ENCODE peak calls at places on chromosomes 2 and 18, in nine cellular contexts. X, G, F, A, I, S, T, Y and C are unnamed samples.

GRCh38 chr2:134819334-134819733 is 19.1 kb upstream of the ACMSD start:
- DNase-seq in I (no peak), T (no peak), A (no peak), S (peak), X (peak), F (no peak), Y (no peak), G (peak), C (no peak)

GRCh38 chr2:20074001-20074648 is 22.7 kb upstream of the LAPTM4A start:
- DNase-seq in X (peak), T (no peak), F (peak), S (no peak), G (no peak), A (no peak), I (no peak), Y (peak), C (no peak)

GRCh38 chr18:59616501-59616900 is 80.7 kb downstream of the CCBE1 start:
- DNase-seq in Y (no peak), T (no peak), G (no peak), A (no peak), I (no peak), S (no peak), X (no peak), F (no peak), C (no peak)

GRCh38 chr18:37409870-37410269 is 155.7 kb downstream of the CELF4 start:
- DNase-seq in S (no peak), A (no peak), I (no peak), Y (peak), G (peak), X (peak), T (no peak), F (no peak), C (no peak)

GRCh38 chr2:241223211-241224067 is 35.0 kb downstream of the ANO7 start:
- DNase-seq in T (peak), A (peak), S (no peak), Y (peak), I (no peak), X (no peak), G (no peak), F (no peak), C (no peak)

GRCh38 chr2:85853499-85854165 is 35.2 kb downstream of the ST3GAL5 start:
- DNase-seq in S (no peak), T (no peak), F (no peak), A (no peak), X (no peak), I (no peak), G (no peak), Y (no peak), C (no peak)

GRCh38 chr2:220106065-220106464 is 478.6 kb downstream of the SLC4A3 start:
- DNase-seq in Y (no peak), G (no peak), A (no peak), I (no peak), T (no peak), S (no peak), X (no peak), F (no peak), C (no peak)

GRCh38 chr2:1741851-1742250 is 2.5 kb downstream of the PXDN start:
- DNase-seq in A (no peak), G (no peak), S (no peak), T (peak), F (no peak), Y (no peak), I (no peak), X (no peak), C (no peak)

GRCh38 chr2:172710584-172711024 is 25.0 kb upstream of the RAPGEF4 start:
- DNase-seq in I (no peak), F (no peak), A (no peak), G (peak), X (peak), Y (no peak), T (no peak), S (peak), C (peak)

GRCh38 chr2:177164584-177165052 is 48.0 kb upstream of the HNRNPA3 start:
- DNase-seq in A (peak), Y (peak), G (peak), T (peak), F (peak), S (peak), I (peak), X (peak), C (no peak)

GRCh38 chr2:172215172-172215935 is 112.7 kb upstream of the DLX2 start:
- DNase-seq in S (no peak), Y (no peak), T (no peak), G (no peak), F (no peak), X (no peak), I (no peak), A (no peak), C (no peak)

GRCh38 chr2:203648273-203648672 is 58.2 kb upstream of the CD28 start:
- DNase-seq in A (no peak), F (no peak), G (peak), I (no peak), S (peak), Y (no peak), X (no peak), T (no peak), C (no peak)

GRCh38 chr2:164061129-164061746 is 325.4 kb upstream of the FIGN start:
- DNase-seq in X (peak), T (no peak), F (no peak), G (peak), A (no peak), I (no peak), Y (peak), S (peak), C (no peak)

GRCh38 chr2:63842149-63843061 is 709 bp downstream of the UGP2 start:
- DNase-seq in Y (peak), A (no peak), F (peak), G (peak), T (no peak), X (no peak), I (peak), S (peak), C (peak)

GRCh38 chr18:41324934-41325333 is 630.1 kb upstream of the PIK3C3 start:
- DNase-seq in T (no peak), S (no peak), I (no peak), F (no peak), X (no peak), Y (no peak), A (no peak), G (peak), C (no peak)

GRCh38 chr2:53437371-53437770 is 330.2 kb upstream of the CHAC2 start:
- DNase-seq in Y (no peak), I (no peak), A (no peak), X (no peak), S (no peak), T (no peak), F (no peak), G (peak), C (no peak)

GRCh38 chr2:156907806-156908205 is 349.7 kb upstream of the GALNT5 start:
- DNase-seq in F (no peak), G (peak), S (no peak), I (no peak), A (no peak), T (no peak), Y (no peak), X (no peak), C (no peak)

GRCh38 chr2:172084734-172085459 is 410 bp upstream of the DLX1 start:
- DNase-seq in A (peak), S (peak), Y (peak), X (peak), G (peak), I (peak), F (peak), T (peak), C (peak)

GRCh38 chr2:42640261-42640660 is 71.8 kb downstream of the MTA3 start:
- DNase-seq in I (no peak), Y (no peak), X (no peak), A (no peak), S (no peak), F (no peak), G (no peak), T (no peak), C (no peak)

GRCh38 chr2:6025391-6025790 is 333.2 kb downstream of the SOX11 start:
- DNase-seq in Y (no peak), F (no peak), A (no peak), T (no peak), S (no peak), X (no peak), I (no peak), G (no peak), C (no peak)

GRCh38 chr2:136131961-136132839 is 14.3 kb upstream of the CXCR4 start:
- DNase-seq in I (peak), Y (no peak), G (no peak), A (no peak), F (no peak), X (no peak), T (peak), S (no peak), C (no peak)

GRCh38 chr2:215736653-215737290 is 276.6 kb downstream of the MREG start:
- DNase-seq in X (peak), G (peak), I (no peak), T (no peak), S (peak), F (no peak), A (no peak), Y (no peak), C (no peak)

GRCh38 chr2:10404324-10405143 is 43.6 kb downstream of the ODC1 start:
- DNase-seq in I (no peak), T (no peak), G (no peak), F (no peak), X (no peak), S (no peak), Y (no peak), A (peak), C (no peak)

GRCh38 chr2:190713476-190713875 is 64.6 kb downstream of the NAB1 start:
- DNase-seq in I (no peak), A (no peak), S (no peak), F (no peak), Y (no peak), G (no peak), T (no peak), X (no peak), C (no peak)

GRCh38 chr18:2846638-2847340 is at the start of gene EMILIN2:
- DNase-seq in X (peak), F (peak), S (no peak), T (peak), G (peak), A (peak), Y (peak), I (peak), C (no peak)

DNA sequence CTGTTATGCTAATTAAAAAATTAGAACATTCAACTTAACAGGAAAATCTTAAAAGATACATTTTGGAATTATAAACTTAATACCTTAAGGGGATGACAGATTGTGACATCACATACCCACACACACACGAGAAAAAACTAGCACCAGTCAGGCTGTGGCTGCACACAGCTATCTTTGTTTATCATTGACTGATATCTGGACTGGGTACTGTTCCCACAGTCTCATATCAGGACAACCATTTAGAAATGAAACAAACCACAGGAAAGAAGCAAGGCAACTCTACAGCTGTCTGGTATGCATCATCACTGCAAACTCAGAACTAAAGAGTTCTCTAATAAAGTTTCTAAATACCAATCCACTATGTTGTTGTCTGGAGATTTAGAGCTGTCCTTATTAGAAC is 210.9 kb upstream of the SMAD7 start:
- DNase-seq in S (no peak), I (no peak), A (no peak), G (peak), T (no peak), Y (no peak), X (no peak), F (no peak), C (peak)
- H3K27ac ChIP-seq in S (no peak), I (peak), A (no peak), G (no peak), T (no peak), Y (no peak), X (no peak), F (no peak), C (no peak)

GRCh38 chr18:63105636-63106316 is 213.8 kb downstream of the BCL2 start:
- DNase-seq in I (no peak), Y (no peak), G (no peak), T (no peak), S (no peak), F (no peak), X (no peak), A (no peak), C (no peak)
- H3K4me3 ChIP-seq in I (no peak), Y (no peak), G (no peak), T (no peak), S (no peak), F (no peak), X (no peak), A (no peak), C (no peak)

GRCh38 chr2:71129114-71129890 is 727 bp downstream of the MCEE start:
- DNase-seq in I (no peak), F (no peak), X (peak), T (no peak), Y (no peak), A (no peak), G (no peak), S (no peak), C (no peak)

GRCh38 chr2:71130325-71131260 is at the start of gene MPHOSPH10:
- DNase-seq in Y (peak), I (peak), T (peak), X (peak), F (peak), G (peak), A (peak), S (peak), C (peak)

GRCh38 chr2:71133603-71134002 is 3.2 kb downstream of the MPHOSPH10 start:
- DNase-seq in X (no peak), G (no peak), S (no peak), F (no peak), I (no peak), A (no peak), Y (no peak), T (no peak), C (no peak)

GRCh38 chr2:71126957-71127356 is 3.1 kb downstream of the MCEE start:
- DNase-seq in X (no peak), T (no peak), G (no peak), A (no peak), I (no peak), F (no peak), S (no peak), Y (no peak), C (no peak)

GRCh38 chr2:71129891-71130324 is at the start of gene MCEE:
- DNase-seq in F (peak), S (peak), G (peak), A (peak), Y (peak), I (peak), X (peak), T (peak), C (peak)
- H3K27ac ChIP-seq in F (peak), S (peak), G (peak), A (peak), Y (peak), I (peak), X (peak), T (peak), C (peak)

DNA sequence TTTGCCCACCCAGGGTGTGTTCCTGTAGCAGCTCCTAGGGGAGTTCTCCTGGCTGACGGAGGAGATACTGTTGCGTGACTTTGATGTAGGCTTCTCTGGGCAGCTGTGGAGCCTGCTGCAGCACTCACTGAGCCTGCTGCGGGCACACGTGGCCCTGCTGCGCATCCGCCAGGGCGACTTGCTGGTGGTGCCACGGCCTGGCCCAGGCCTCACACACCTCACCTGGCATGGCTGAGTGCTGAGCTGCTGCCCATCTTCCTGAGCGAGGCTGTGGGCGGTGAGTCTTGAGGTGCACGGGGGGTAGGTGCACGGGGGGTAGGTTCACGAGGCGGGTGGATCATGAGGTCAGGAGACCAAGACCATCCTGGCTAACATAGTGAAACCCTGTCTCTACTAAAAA is 191.7 kb downstream of the ANKRD36C start:
- DNase-seq in T (peak), A (no peak), Y (no peak), S (no peak), G (no peak), I (no peak), X (no peak), F (no peak), C (no peak)
- H3K4me3 ChIP-seq in T (no peak), A (no peak), Y (no peak), S (no peak), G (no peak), I (no peak), X (no peak), F (no peak), C (no peak)